ENCODE peak calls at places on chromosomes 11 and 22, in eight cellular contexts. A is glutamatergic neuron, B is astrocyte of the cerebellum, G is spleen, T is left ventricle myocardium inferior, H is psoas muscle, E is astrocyte of the spinal cord, I is K562. Z is an unnamed sample.
A peak's percentile ranks its signal among the peaks of the same experiment; 100 is the strongest.

GRCh38 chr22:43206515-43207161 is 19.7 kb upstream of the TTLL12 start:
- DNase-seq in G (no peak), A (no peak), E (no peak), T (no peak), I (no peak), H (no peak), B (no peak), Z (no peak)

GRCh38 chr11:110092577-110093406 is at the start of gene ZC3H12C:
- DNase-seq in T (peak; percentile 81), E (peak; percentile 86), G (peak; percentile 87), A (peak; percentile 81), H (peak; percentile 92), B (peak; percentile 77), I (peak; percentile 80), Z (peak; percentile 67)

GRCh38 chr11:70913715-70914231 is 338.6 kb downstream of the SHANK2 start:
- DNase-seq in E (no peak), I (no peak), A (no peak), T (no peak), G (peak; percentile 50), H (no peak), B (no peak), Z (no peak)

GRCh38 chr11:12705874-12706273 is 31.7 kb downstream of the TEAD1 start:
- DNase-seq in G (no peak), E (no peak), H (no peak), T (no peak), A (no peak), I (no peak), B (no peak), Z (no peak)

GRCh38 chr11:2295971-2296912 is 5.5 kb downstream of the C11orf21 start:
- DNase-seq in E (no peak), A (no peak), G (no peak), T (no peak), B (no peak), H (peak; percentile 33), I (no peak), Z (no peak)

GRCh38 chr22:19968450-19968891 is 26.9 kb upstream of the TXNRD2 start:
- DNase-seq in A (no peak), I (no peak), T (no peak), E (no peak), G (no peak), H (no peak), B (no peak), Z (no peak)

GRCh38 chr22:31044262-31044861 is 36.8 kb upstream of the SMTN start:
- DNase-seq in A (no peak), E (no peak), T (peak; percentile 57), H (peak; percentile 68), B (no peak), G (no peak), I (no peak), Z (no peak)

GRCh38 chr22:33542722-33543121 is 377.6 kb downstream of the LARGE1 start:
- DNase-seq in A (no peak), B (no peak), H (no peak), G (no peak), T (no peak), I (no peak), E (no peak), Z (no peak)

GRCh38 chr11:134572741-134573675 is 161.0 kb upstream of the B3GAT1 start:
- DNase-seq in I (no peak), H (no peak), A (no peak), G (peak; percentile 67), B (no peak), T (no peak), E (no peak), Z (no peak)

GRCh38 chr11:36235750-36236149 is 53.5 kb downstream of the COMMD9 start:
- DNase-seq in E (peak; percentile 19), B (no peak), H (no peak), A (no peak), G (no peak), T (no peak), I (no peak), Z (no peak)

GRCh38 chr11:9498457-9499078 is 37.8 kb downstream of the ZNF143 start:
- DNase-seq in G (no peak), T (no peak), E (no peak), A (no peak), H (no peak), B (no peak), I (no peak), Z (no peak)

GRCh38 chr11:75197512-75198277 is 42.9 kb upstream of the TPBGL start:
- DNase-seq in B (no peak), T (no peak), A (no peak), G (no peak), H (no peak), I (no peak), E (no peak), Z (no peak)

GRCh38 chr22:50185384-50186087 is at the start of gene TRABD:
- DNase-seq in B (peak; percentile 59), A (peak; percentile 91), E (peak; percentile 89), H (peak; percentile 95), T (peak; percentile 90), I (peak; percentile 86), G (peak; percentile 96), Z (peak; percentile 75)

GRCh38 chr11:59766542-59766941 is 11.4 kb downstream of the STX3 start:
- DNase-seq in T (no peak), G (no peak), E (no peak), H (no peak), I (peak; percentile 34), A (peak; percentile 56), B (no peak), Z (no peak)

GRCh38 chr11:44865866-44866272 is 84.8 kb downstream of the TP53I11 start:
- DNase-seq in A (no peak), E (no peak), I (no peak), B (no peak), T (peak; percentile 78), G (peak; percentile 62), H (no peak), Z (no peak)

GRCh38 chr11:31802990-31803812 is 7.9 kb downstream of the PAX6 start:
- DNase-seq in G (peak; percentile 65), T (no peak), H (peak; percentile 56), B (no peak), A (no peak), I (no peak), E (no peak), Z (peak; percentile 13)

GRCh38 chr11:17915500-17916143 is 97.2 kb downstream of the SERGEF start:
- DNase-seq in A (no peak), B (no peak), T (no peak), I (no peak), G (no peak), E (no peak), H (peak; percentile 53), Z (no peak)

GRCh38 chr22:19139974-19140373 is 4.5 kb downstream of the ESS2 start:
- DNase-seq in T (no peak), B (no peak), I (no peak), G (peak; percentile 53), H (no peak), A (no peak), E (no peak), Z (no peak)

GRCh38 chr11:115784796-115785521 is 280.7 kb upstream of the CADM1 start:
- DNase-seq in B (no peak), H (no peak), T (peak; percentile 41), I (no peak), G (peak; percentile 78), A (no peak), E (no peak), Z (no peak)

GRCh38 chr11:61892085-61892370 is 683 bp upstream of the FADS3 start:
- DNase-seq in A (no peak), H (no peak), B (no peak), E (no peak), T (no peak), G (no peak), I (no peak), Z (no peak)
- TF ChIP-seq CTCF in A (no peak), H (no peak), B (no peak), E (peak; percentile 9), T (no peak), G (no peak), I (no peak), Z (no peak)

GRCh38 chr11:130390071-130390758 is 38.2 kb downstream of the ADAMTS8 start:
- DNase-seq in A (no peak), E (peak; percentile 81), B (peak; percentile 57), G (no peak), I (no peak), H (no peak), T (no peak), Z (no peak)
- TF ChIP-seq CTCF in A (no peak), E (peak; percentile 65), B (peak; percentile 71), G (no peak), I (no peak), H (peak; percentile 27), T (peak; percentile 33), Z (no peak)

GRCh38 chr11:48107188-48107704 is 109.4 kb upstream of the OR4B1 start:
- DNase-seq in T (no peak), E (no peak), A (no peak), I (no peak), G (peak; percentile 86), H (no peak), B (no peak), Z (no peak)

GRCh38 chr11:48111941-48112340 is 104.7 kb upstream of the OR4B1 start:
- DNase-seq in I (no peak), B (no peak), H (no peak), E (no peak), A (no peak), G (no peak), T (no peak), Z (no peak)

GRCh38 chr11:48110509-48110766 is 106.2 kb upstream of the OR4B1 start:
- DNase-seq in A (no peak), E (no peak), H (no peak), I (no peak), G (no peak), B (no peak), T (no peak), Z (no peak)

GRCh38 chr11:48108231-48109045 is 108.2 kb upstream of the OR4B1 start:
- DNase-seq in H (no peak), B (no peak), A (no peak), G (no peak), E (no peak), T (no peak), I (no peak), Z (no peak)

DNA sequence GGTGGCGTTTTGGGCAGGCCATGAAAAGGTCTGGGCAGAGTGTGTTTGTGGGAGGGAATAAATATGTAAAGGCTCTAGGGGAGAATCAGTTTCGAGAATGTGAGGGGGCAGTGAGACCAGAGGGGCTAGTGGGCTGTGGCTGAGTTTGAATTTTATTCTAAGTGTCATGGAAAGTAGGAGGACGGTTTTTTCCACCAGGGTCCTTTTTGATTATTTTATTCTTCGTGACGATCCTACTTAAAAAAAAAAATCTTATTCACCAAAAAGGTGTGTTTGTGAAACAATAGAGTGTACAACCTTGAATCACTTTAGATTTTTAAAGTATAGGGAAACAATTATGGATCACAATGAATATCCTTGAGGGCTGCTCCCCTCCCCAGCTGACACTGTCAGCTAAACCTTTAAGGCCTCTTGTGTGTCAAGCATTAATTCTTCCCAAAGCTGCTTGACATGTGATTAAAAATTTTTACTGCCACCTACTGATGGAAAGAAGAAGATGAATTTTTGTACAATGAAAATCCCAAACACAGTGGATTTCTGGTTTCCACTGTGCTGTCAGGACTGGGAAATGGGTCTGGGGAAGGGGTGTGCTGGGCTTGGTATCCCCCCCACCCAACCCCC is 107.5 kb upstream of the OR4B1 start:
- DNase-seq in A (no peak), B (peak; percentile 51), G (no peak), I (peak; percentile 56), E (peak; percentile 64), H (no peak), T (no peak), Z (no peak)
- TF ChIP-seq CTCF in A (no peak), B (peak; percentile 25), G (no peak), I (peak; percentile 41), E (peak; percentile 41), H (peak; percentile 41), T (peak; percentile 41), Z (peak; percentile 62)

GRCh38 chr11:57568330-57568766 is 876 bp upstream of the UBE2L6 start:
- DNase-seq in A (no peak), T (no peak), B (no peak), I (no peak), E (peak; percentile 68), G (no peak), H (no peak), Z (peak; percentile 95)
- TF ChIP-seq CTCF in A (peak; percentile 30), T (peak; percentile 91), B (peak; percentile 94), I (peak; percentile 98), E (peak; percentile 95), G (no peak), H (peak; percentile 73), Z (peak; percentile 98)